ENCODE peak calls at places on chromosome 2, in four cellular contexts. T, U, V and R are unnamed samples.

GRCh38 chr2:216555274-216555673 is 56.6 kb downstream of the RPL37A start:
- DNase-seq in T (peak; percentile 78), U (no peak), V (no peak), R (no peak)

GRCh38 chr2:241895732-241896641 is 26.5 kb downstream of the RTP5 start:
- DNase-seq in T (peak; percentile 51), U (no peak), V (no peak), R (no peak)

GRCh38 chr2:37283207-37283606 is 41.4 kb downstream of the PRKD3 start:
- DNase-seq in T (peak; percentile 93), U (no peak), V (no peak), R (no peak)

GRCh38 chr2:172373761-172374160 is 53.6 kb upstream of the ITGA6 start:
- DNase-seq in T (peak; percentile 27), U (no peak), V (no peak), R (no peak)

GRCh38 chr2:55616509-55617159 is 788 bp downstream of the PPP4R3B start:
- DNase-seq in T (peak; percentile 58), U (peak; percentile 49), V (peak; percentile 66), R (peak; percentile 52)

GRCh38 chr2:86775323-86775722 is 15.4 kb downstream of the CD8A start:
- DNase-seq in T (no peak), U (no peak), V (no peak), R (no peak)

GRCh38 chr2:98777710-98778109 is 46.8 kb upstream of the MGAT4A start:
- DNase-seq in T (no peak), U (no peak), V (no peak), R (no peak)

GRCh38 chr2:205868773-205869333 is 186.6 kb downstream of the NRP2 start:
- DNase-seq in T (peak; percentile 40), U (no peak), V (peak; percentile 38), R (no peak)

GRCh38 chr2:142515493-142515892 is 362.0 kb upstream of the KYNU start:
- DNase-seq in T (no peak), U (no peak), V (no peak), R (no peak)

GRCh38 chr2:120589782-120590608 is 145.7 kb upstream of the GLI2 start:
- DNase-seq in T (peak; percentile 93), U (no peak), V (no peak), R (no peak)

GRCh38 chr2:128437181-128437520 is 118.5 kb upstream of the HS6ST1 start:
- DNase-seq in T (no peak), U (no peak), V (no peak), R (no peak)

GRCh38 chr2:204541637-204542036 is 3.6 kb upstream of the PARD3B start:
- DNase-seq in T (no peak), U (no peak), V (no peak), R (no peak)

GRCh38 chr2:216015722-216016464 is 2.5 kb upstream of the MREG start:
- DNase-seq in T (no peak), U (no peak), V (peak; percentile 95), R (no peak)